ENCODE peak calls at places on chromosomes 16 and 17, in six cellular contexts. B is activated CD8-positive, alpha-beta memory T cell treated with anti-CD3 and anti-CD28 coated beads, Interleukin-2, amount 50 U/mL, for 48 hours; U is activated CD4-positive, alpha-beta T cell treated with anti-CD3 and anti-CD28 coated beads for 1 hour; N is NCI-H1092; M is RWPE1; G is dorsolateral prefrontal cortex. F is an unnamed sample.
A peak's percentile ranks its signal among the peaks of the same experiment; 100 is the strongest.

GRCh38 chr16:82639263-82639662 is 12.5 kb downstream of the CDH13 start:
- DNase-seq in B (no peak), U (no peak), N (no peak), M (no peak), G (no peak), F (no peak)

GRCh38 chr16:11162571-11163268 is 93.3 kb downstream of the SOCS1 start:
- DNase-seq in B (no peak), U (no peak), N (no peak), M (no peak), G (peak; percentile 36), F (no peak)

GRCh38 chr16:86198201-86199118 is 299.5 kb downstream of the IRF8 start:
- DNase-seq in B (no peak), U (no peak), N (no peak), M (no peak), G (no peak), F (peak; percentile 33)

GRCh38 chr17:27408891-27409290 is 47.4 kb upstream of the KSR1 start:
- DNase-seq in B (no peak), U (no peak), N (no peak), M (peak; percentile 13), G (no peak), F (peak; percentile 44)

GRCh38 chr17:17723354-17724261 is 42.4 kb downstream of the RAI1 start:
- DNase-seq in B (peak; percentile 64), U (no peak), N (peak; percentile 46), M (no peak), G (peak; percentile 60), F (peak; percentile 93)

GRCh38 chr17:57407287-57408063 is 151.2 kb downstream of the MSI2 start:
- DNase-seq in B (no peak), U (no peak), N (peak; percentile 19), M (no peak), G (no peak), F (peak; percentile 50)

GRCh38 chr16:24839347-24839972 is 6.3 kb upstream of the SLC5A11 start:
- DNase-seq in B (no peak), U (no peak), N (no peak), M (no peak), G (no peak), F (no peak)

GRCh38 chr17:2376107-2376506 is 24.8 kb downstream of the MNT start:
- DNase-seq in B (no peak), U (no peak), N (no peak), M (no peak), G (no peak), F (no peak)

GRCh38 chr17:47674503-47674902 is 19.5 kb upstream of the TBKBP1 start:
- DNase-seq in B (no peak), U (no peak), N (no peak), M (no peak), G (no peak), F (no peak)

GRCh38 chr16:57167951-57168350 is 17.9 kb downstream of the PSME3IP1 start:
- DNase-seq in B (no peak), U (no peak), N (no peak), M (peak; percentile 46), G (no peak), F (peak; percentile 78)

GRCh38 chr16:87017388-87018012 is 299.7 kb downstream of the C16orf95 start:
- DNase-seq in B (no peak), U (no peak), N (no peak), M (peak; percentile 89), G (no peak), F (peak; percentile 88)

GRCh38 chr16:71564377-71564967 is 12.4 kb downstream of the TAT start:
- DNase-seq in B (no peak), U (no peak), N (no peak), M (no peak), G (no peak), F (no peak)

GRCh38 chr16:86231321-86231995 is 278.9 kb upstream of the FOXF1 start:
- DNase-seq in B (peak; percentile 1), U (no peak), N (no peak), M (no peak), G (no peak), F (no peak)

GRCh38 chr17:48522031-48522593 is 8.7 kb downstream of the HOXB1 start:
- DNase-seq in B (no peak), U (no peak), N (peak; percentile 83), M (no peak), G (no peak), F (peak; percentile 67)

GRCh38 chr17:27498615-27499316 is 42.5 kb downstream of the KSR1 start:
- DNase-seq in B (no peak), U (no peak), N (no peak), M (no peak), G (no peak), F (no peak)

GRCh38 chr16:84647830-84648594 is at the start of gene KLHL36:
- DNase-seq in B (peak; percentile 87), U (peak; percentile 63), N (no peak), M (peak; percentile 74), G (peak; percentile 66), F (peak; percentile 54)

GRCh38 chr16:11871193-11871592 is 19.9 kb upstream of the RSL1D1 start:
- DNase-seq in B (no peak), U (no peak), N (no peak), M (no peak), G (no peak), F (peak; percentile 64)